ENCODE peak calls at places on chromosome 3, in five cellular contexts. B, Z, K, N and M are unnamed samples.

GRCh38 chr3:106643684-106644161 is 733.5 kb upstream of the CCDC54 start:
- DNase-seq in K (no peak), N (no peak), Z (no peak), B (no peak), M (no peak)

GRCh38 chr3:188236241-188236640 is 82.3 kb downstream of the LPP start:
- DNase-seq in N (no peak), B (no peak), Z (no peak), K (no peak), M (no peak)

GRCh38 chr3:58608648-58609047 is 31.5 kb upstream of the FAM107A start:
- DNase-seq in B (no peak), Z (no peak), N (no peak), K (no peak), M (no peak)

GRCh38 chr3:28244471-28244870 is 3.1 kb downstream of the CMC1 start:
- DNase-seq in Z (no peak), K (no peak), N (no peak), B (no peak), M (no peak)

GRCh38 chr3:194130807-194131589 is 5.0 kb upstream of the HES1 start:
- DNase-seq in K (no peak), N (no peak), Z (no peak), B (no peak), M (no peak)

GRCh38 chr3:196096382-196096953 is 14.6 kb upstream of the TFRC start:
- DNase-seq in K (no peak), B (no peak), N (no peak), Z (peak), M (no peak)

GRCh38 chr3:152419748-152420147 is 151.0 kb downstream of the MBNL1 start:
- DNase-seq in K (no peak), B (no peak), Z (no peak), N (no peak), M (no peak)

GRCh38 chr3:127151992-127152391 is 40.9 kb upstream of the PRR23E start:
- DNase-seq in K (no peak), N (no peak), B (no peak), Z (no peak), M (no peak)

GRCh38 chr3:41362638-41363559 is 163.6 kb downstream of the CTNNB1 start:
- DNase-seq in B (no peak), K (no peak), N (peak), Z (no peak), M (peak)

GRCh38 chr3:128095222-128095703 is 28.3 kb downstream of the RUVBL1 start:
- DNase-seq in Z (peak), B (peak), K (peak), N (peak), M (peak)

GRCh38 chr3:71688121-71688520 is 37.1 kb downstream of the EIF4E3 start:
- DNase-seq in Z (no peak), K (no peak), N (no peak), B (no peak), M (no peak)

GRCh38 chr3:49238274-49239127 is 38.5 kb downstream of the C3orf62 start:
- DNase-seq in K (no peak), N (peak), Z (peak), B (no peak), M (no peak)

GRCh38 chr3:113153499-113154107 is 57.8 kb upstream of the BOC start:
- DNase-seq in K (no peak), N (peak), B (no peak), Z (no peak), M (no peak)

GRCh38 chr3:6825527-6825926 is 35.4 kb upstream of the GRM7 start:
- DNase-seq in K (no peak), Z (no peak), N (no peak), B (no peak), M (no peak)

GRCh38 chr3:188179006-188179966 is 25.3 kb downstream of the LPP start:
- DNase-seq in B (no peak), Z (no peak), K (no peak), N (peak), M (peak)

GRCh38 chr3:57738406-57738805 is 17.7 kb upstream of the SLMAP start:
- DNase-seq in K (no peak), B (no peak), Z (no peak), N (no peak), M (no peak)